ENCODE peak calls at places on chromosome 19, in four cellular contexts. O is RCC 7860, Q is dorsolateral prefrontal cortex, I is vagina. P is an unnamed sample.

GRCh38 chr19:18682807-18683108 is 722 bp upstream of the CRTC1 start:
- DNase-seq in Q (no peak), O (no peak), I (no peak), P (no peak)

GRCh38 chr19:50434525-50434924 is 1.8 kb downstream of the MYBPC2 start:
- DNase-seq in Q (no peak), O (no peak), I (no peak), P (no peak)

GRCh38 chr19:18278521-18279265 is 2.7 kb downstream of the JUND start:
- DNase-seq in I (no peak), Q (no peak), O (no peak), P (no peak)

GRCh38 chr19:46537136-46538097 is 41.8 kb upstream of the PNMA8B start:
- DNase-seq in O (no peak), I (no peak), Q (peak; percentile 58), P (no peak)

GRCh38 chr19:4304509-4305252 is at the start of gene FSD1:
- DNase-seq in O (no peak), Q (peak; percentile 44), I (no peak), P (peak; percentile 65)

GRCh38 chr19:53657330-53657729 is 25.5 kb downstream of the DPRX start:
- DNase-seq in Q (no peak), I (no peak), O (no peak), P (no peak)

GRCh38 chr19:7292950-7293794 is 1.0 kb downstream of the INSR start:
- DNase-seq in Q (no peak), I (no peak), O (no peak), P (no peak)

GRCh38 chr19:1396019-1396767 is 5.1 kb downstream of the GAMT start:
- DNase-seq in O (no peak), I (no peak), Q (no peak), P (no peak)

GRCh38 chr19:44552324-44552723 is 22.8 kb upstream of the CEACAM20 start:
- DNase-seq in Q (no peak), I (no peak), O (no peak), P (no peak)

GRCh38 chr19:31354919-31355318 is 5.7 kb upstream of the TSHZ3 start:
- DNase-seq in O (no peak), Q (no peak), I (no peak), P (no peak)

GRCh38 chr19:3479177-3479818 is 1.0 kb downstream of the SMIM24 start:
- DNase-seq in I (no peak), Q (no peak), O (no peak), P (no peak)

GRCh38 chr19:29410974-29411615 is 114.7 kb upstream of the VSTM2B start:
- DNase-seq in O (no peak), I (no peak), Q (peak; percentile 79), P (no peak)

GRCh38 chr19:53908933-53909415 is at the start of gene CACNG7:
- DNase-seq in I (no peak), Q (peak; percentile 53), O (no peak), P (no peak)

GRCh38 chr19:11152318-11153062 is 3.1 kb downstream of the SPC24 start:
- DNase-seq in Q (no peak), O (peak; percentile 83), I (peak; percentile 95), P (no peak)

GRCh38 chr19:3361384-3362216 is 4.8 kb upstream of the NFIC start:
- DNase-seq in O (no peak), I (peak; percentile 90), Q (no peak), P (no peak)

GRCh38 chr19:48746738-48747575 is at the start of gene IZUMO1:
- DNase-seq in Q (peak; percentile 89), I (no peak), O (peak; percentile 20), P (no peak)

GRCh38 chr19:9906475-9907087 is 29.7 kb downstream of the OLFM2 start:
- DNase-seq in I (no peak), Q (peak; percentile 52), O (no peak), P (no peak)

GRCh38 chr19:11675569-11675968 is 63.2 kb downstream of the ZNF823 start:
- DNase-seq in Q (no peak), O (no peak), I (no peak), P (no peak)

GRCh38 chr19:19460761-19461265 is 54.5 kb downstream of the TSSK6 start:
- DNase-seq in Q (peak; percentile 75), I (no peak), O (no peak), P (no peak)

GRCh38 chr19:2722541-2723344 is 1.6 kb upstream of the DIRAS1 start:
- DNase-seq in Q (peak; percentile 74), O (peak; percentile 80), I (no peak), P (no peak)

GRCh38 chr19:23810496-23810895 is 51.8 kb upstream of the ZNF681 start:
- DNase-seq in I (no peak), O (no peak), Q (no peak), P (no peak)

GRCh38 chr19:39951065-39951650 is 16.7 kb upstream of the FCGBP start:
- DNase-seq in O (no peak), Q (no peak), I (no peak), P (no peak)

GRCh38 chr19:9014809-9015208 is 4.6 kb upstream of the MUC16 start:
- DNase-seq in O (no peak), I (no peak), Q (no peak), P (no peak)

GRCh38 chr19:52464798-52465470 is 11.6 kb downstream of the ZNF578 start:
- DNase-seq in O (no peak), Q (no peak), I (no peak), P (no peak)

GRCh38 chr19:35421362-35421761 is 26.7 kb upstream of the FFAR2 start:
- DNase-seq in O (no peak), I (no peak), Q (no peak), P (no peak)

GRCh38 chr19:52735734-52736133 is 890 bp upstream of the ZNF611 start:
- DNase-seq in O (peak; percentile 84), I (peak; percentile 88), Q (peak; percentile 12), P (no peak)

GRCh38 chr19:14103310-14103709 is 12.8 kb upstream of the SAMD1 start:
- DNase-seq in Q (no peak), O (no peak), I (no peak), P (no peak)

P was measured in NCI-H510A.